ENCODE peak calls at places on chromosomes 13 and 19, in seven cellular contexts. X is fibroblast of lung, D is stomach, B is uterus, Y is WERI-Rb-1, S is lung, U is AG04450. C is an unnamed sample.

GRCh38 chr13:25397763-25398162 is 26.0 kb downstream of the ATP8A2 start:
- DNase-seq in X (no peak), D (no peak), B (no peak), Y (no peak), S (no peak), U (no peak), C (no peak)

GRCh38 chr13:112061367-112062046 is 5.4 kb upstream of the SOX1 start:
- DNase-seq in X (no peak), D (no peak), B (no peak), Y (no peak), S (no peak), U (no peak), C (no peak)

GRCh38 chr13:38686635-38687245 is at the start of gene FREM2:
- DNase-seq in X (peak), D (peak), B (peak), Y (peak), S (peak), U (no peak), C (peak)

GRCh38 chr19:10151521-10151920 is 31.8 kb upstream of the EIF3G start:
- DNase-seq in X (no peak), D (no peak), B (no peak), Y (no peak), S (no peak), U (no peak), C (no peak)

GRCh38 chr13:43206858-43207257 is 183.5 kb downstream of the DNAJC15 start:
- DNase-seq in X (no peak), D (no peak), B (no peak), Y (no peak), S (no peak), U (no peak), C (no peak)

GRCh38 chr19:42293539-42293938 is 8.4 kb upstream of the PRR19 start:
- DNase-seq in X (no peak), D (no peak), B (no peak), Y (no peak), S (no peak), U (no peak), C (peak)

GRCh38 chr19:16591803-16592556 is 19.8 kb upstream of the SLC35E1 start:
- DNase-seq in X (no peak), D (no peak), B (no peak), Y (no peak), S (no peak), U (no peak), C (no peak)

GRCh38 chr19:52896431-52897148 is 845 bp downstream of the ZNF320 start:
- DNase-seq in X (peak), D (peak), B (peak), Y (peak), S (peak), U (no peak), C (peak)

GRCh38 chr19:35949131-35949530 is 13.0 kb downstream of the LRFN3 start:
- DNase-seq in X (no peak), D (no peak), B (no peak), Y (no peak), S (no peak), U (no peak), C (no peak)

GRCh38 chr13:30870049-30870884 is 35.8 kb upstream of the MEDAG start:
- DNase-seq in X (peak), D (peak), B (peak), Y (no peak), S (peak), U (peak), C (peak)

GRCh38 chr13:35716186-35716585 is 239.7 kb upstream of the MAB21L1 start:
- DNase-seq in X (peak), D (no peak), B (no peak), Y (no peak), S (peak), U (no peak), C (no peak)

GRCh38 chr13:35716644-35717170 is 240.2 kb upstream of the MAB21L1 start:
- DNase-seq in X (no peak), D (no peak), B (no peak), Y (peak), S (no peak), U (no peak), C (no peak)

GRCh38 chr13:35720290-35720689 is 243.8 kb upstream of the MAB21L1 start:
- DNase-seq in X (no peak), D (no peak), B (no peak), Y (no peak), S (no peak), U (no peak), C (no peak)

GRCh38 chr13:35720690-35721554 is 244.4 kb upstream of the MAB21L1 start:
- DNase-seq in X (peak), D (peak), B (peak), Y (peak), S (peak), U (no peak), C (peak)

DNA sequence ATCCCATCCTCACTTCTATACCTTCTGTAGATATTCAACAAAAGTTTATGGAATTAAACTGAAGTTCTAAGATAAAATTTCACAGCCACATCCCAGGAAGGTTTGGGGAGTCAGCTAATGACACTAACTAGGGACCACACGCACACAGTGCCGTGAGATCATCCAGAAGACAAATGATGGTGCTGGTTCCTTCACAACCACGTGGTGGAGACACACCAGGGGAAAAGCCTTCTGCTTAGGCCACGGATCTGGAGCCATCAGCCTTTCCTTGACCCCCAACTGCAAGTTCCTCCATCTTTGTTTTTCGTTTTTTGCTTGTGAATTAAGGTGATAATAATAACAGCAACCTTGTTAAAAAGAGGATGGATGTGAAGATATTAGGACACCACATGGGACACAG is 241.6 kb upstream of the MAB21L1 start:
- DNase-seq in X (no peak), D (no peak), B (no peak), Y (no peak), S (no peak), U (no peak), C (no peak)
- TF ChIP-seq CTCF in X (no peak), D (no peak), B (no peak), Y (peak), S (no peak), U (no peak), C (no peak)

GRCh38 chr19:45395524-45396388 is 9.1 kb downstream of the PPP1R13L start:
- DNase-seq in X (no peak), D (no peak), B (no peak), Y (no peak), S (no peak), U (no peak), C (no peak)
- H3K4me3 ChIP-seq in X (no peak), D (no peak), B (no peak), Y (no peak), S (no peak), U (no peak), C (no peak)

DNA sequence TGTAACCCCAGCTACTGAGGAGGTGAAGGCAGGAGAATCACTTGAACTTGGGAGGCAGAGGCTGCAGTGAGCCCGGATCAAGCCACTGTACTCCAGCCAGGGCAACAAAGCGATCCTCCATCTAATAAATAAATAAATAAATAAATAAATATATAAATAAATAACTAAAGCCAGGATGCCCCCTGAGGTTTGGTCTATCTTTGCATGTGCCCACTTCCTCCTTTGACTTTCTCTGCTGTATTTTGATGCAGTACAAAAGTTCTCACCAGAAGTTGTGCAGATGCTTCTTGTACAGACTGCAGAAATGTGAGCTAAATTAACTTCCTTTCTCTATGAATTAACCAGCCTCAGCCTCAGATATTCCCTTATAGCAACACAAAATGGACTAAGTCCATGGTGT is 6.5 kb upstream of the N4BP2L2 start:
- DNase-seq in X (no peak), D (no peak), B (no peak), Y (no peak), S (no peak), U (no peak), C (no peak)
- H3K27ac ChIP-seq in X (no peak), D (no peak), B (no peak), Y (no peak), S (no peak), U (no peak), C (no peak)

DNA sequence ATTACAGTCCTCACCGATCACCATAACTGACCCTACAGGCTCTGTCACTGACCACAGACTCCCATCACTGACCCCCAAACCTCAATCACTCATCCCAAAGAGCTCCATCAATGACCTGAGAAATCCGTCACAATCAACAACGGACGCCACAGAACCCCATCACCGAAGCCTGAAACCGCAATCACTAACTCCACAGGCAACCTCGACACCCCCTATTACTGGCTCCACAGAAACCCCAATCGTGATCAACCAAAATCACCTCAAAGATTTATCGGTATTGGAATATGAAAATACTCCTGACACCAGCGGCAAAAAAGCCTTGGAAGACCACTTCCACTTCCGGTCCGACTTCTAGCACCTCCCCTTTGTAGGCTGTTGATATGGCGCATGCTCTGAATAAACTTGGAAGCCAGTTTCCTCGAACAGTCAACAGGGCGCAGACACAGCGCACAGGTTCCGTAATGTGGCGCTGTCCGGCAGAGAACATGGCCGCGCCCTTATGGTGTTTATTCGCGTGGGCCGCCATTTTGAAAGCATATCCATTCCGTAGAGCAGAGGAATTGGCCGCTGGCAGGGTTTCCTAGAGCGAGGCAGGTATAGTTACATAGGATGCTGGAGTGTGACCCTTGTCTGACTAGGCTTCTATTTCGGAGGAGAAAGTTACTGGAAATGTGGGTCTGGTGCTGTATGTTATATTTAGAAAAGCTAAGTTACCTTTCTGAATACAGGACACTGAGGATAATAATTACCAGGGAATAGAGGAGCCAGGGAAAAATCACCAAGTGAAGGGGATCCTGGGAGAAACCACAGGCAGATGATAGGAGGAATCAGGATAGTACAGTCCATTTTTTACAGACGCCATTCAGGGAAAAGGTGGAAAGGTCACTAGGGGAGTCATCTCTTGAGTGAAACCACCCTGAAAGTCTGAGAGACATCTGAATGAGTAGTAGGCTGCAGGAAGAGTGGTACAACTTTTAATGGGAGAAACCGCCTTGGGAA is at the start of gene ZNF585A:
- DNase-seq in X (peak), D (peak), B (peak), Y (peak), S (peak), U (peak), C (peak)
- TF ChIP-seq CTCF in X (peak), D (no peak), B (peak), Y (peak), S (peak), U (peak), C (peak)

DNA sequence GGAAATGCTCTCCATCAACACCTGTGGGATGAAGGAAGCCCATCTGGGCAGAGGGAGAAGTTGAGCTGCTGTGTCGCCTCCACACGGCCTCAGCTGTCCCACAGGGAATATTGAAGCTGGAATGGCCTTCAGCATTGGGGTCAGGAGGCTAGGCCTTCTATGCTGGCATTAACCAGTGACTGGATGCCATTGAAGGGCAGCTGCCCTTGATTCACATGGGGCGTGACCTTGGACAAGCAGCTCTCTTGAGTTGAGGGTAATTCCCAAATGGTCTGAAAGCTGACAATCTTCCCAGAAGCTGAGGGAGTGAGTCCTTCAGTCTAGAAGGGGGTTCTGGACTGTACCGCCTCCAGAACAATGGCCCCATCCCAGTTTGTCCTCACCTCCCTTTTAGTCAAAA is 6.7 kb downstream of the BCL3 start:
- DNase-seq in X (no peak), D (no peak), B (no peak), Y (no peak), S (no peak), U (no peak), C (no peak)
- H3K4me3 ChIP-seq in X (peak), D (no peak), B (no peak), Y (no peak), S (no peak), U (no peak), C (peak)

DNA sequence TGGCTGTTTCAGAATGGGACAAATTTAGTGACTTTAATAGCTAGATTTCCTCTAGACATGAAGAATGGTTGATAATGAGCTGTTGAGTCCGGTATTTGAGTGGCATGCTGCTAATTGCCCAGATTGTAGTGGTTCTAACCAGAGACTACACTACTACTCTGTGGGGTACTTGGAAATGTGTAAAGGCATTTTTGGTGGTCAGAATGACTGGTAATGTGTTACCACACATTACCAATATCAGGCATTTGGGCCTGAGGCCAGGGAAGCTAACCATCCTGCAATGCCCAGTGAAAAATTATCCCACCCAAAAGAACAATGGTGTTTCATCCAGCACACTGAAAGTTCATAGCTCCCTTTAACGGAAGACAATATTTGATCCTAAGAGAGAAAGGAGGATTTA is 17.5 kb upstream of the N4BP2L1 start:
- DNase-seq in X (no peak), D (no peak), B (no peak), Y (no peak), S (no peak), U (no peak), C (no peak)
- H3K27ac ChIP-seq in X (no peak), D (no peak), B (no peak), Y (no peak), S (no peak), U (no peak), C (no peak)

C was measured in psoas muscle.